ENCODE peak calls at places on chromosomes 1 and 21, in ten cellular contexts. P is GM12878, A is transverse colon, U is stomach, N is esophagus muscularis mucosa, Y is H1, V is suprapubic skin, R is sigmoid colon, J is K562, X is HepG2. K is an unnamed sample.
A peak's percentile ranks its signal among the peaks of the same experiment; 100 is the strongest.

GRCh38 chr1:229440821-229441537 is 7.1 kb upstream of the ACTA1 start:
- DNase-seq in P (peak; percentile 88), A (no peak), U (no peak), N (no peak), Y (no peak), V (no peak), R (no peak), J (no peak), X (no peak), K (no peak)

GRCh38 chr21:16522512-16522911 is 792.7 kb downstream of the USP25 start:
- DNase-seq in P (no peak), A (no peak), U (no peak), N (no peak), Y (no peak), V (no peak), R (no peak), J (no peak), X (no peak), K (no peak)

GRCh38 chr1:88302843-88303486 is 381.1 kb upstream of the PKN2 start:
- DNase-seq in P (no peak), A (no peak), U (no peak), N (no peak), Y (no peak), V (no peak), R (no peak), J (no peak), X (peak; percentile 8), K (no peak)

GRCh38 chr1:31617218-31617916 is at the start of gene HCRTR1:
- DNase-seq in P (no peak), A (no peak), U (no peak), N (no peak), Y (no peak), V (peak; percentile 70), R (no peak), J (no peak), X (no peak), K (peak; percentile 72)

GRCh38 chr1:61631436-61631835 is 93.5 kb downstream of the TM2D1 start:
- DNase-seq in P (no peak), A (no peak), U (no peak), N (no peak), Y (no peak), V (no peak), R (no peak), J (no peak), X (no peak), K (no peak)

GRCh38 chr1:64404202-64404601 is 65.7 kb upstream of the CACHD1 start:
- DNase-seq in P (no peak), A (no peak), U (no peak), N (no peak), Y (no peak), V (no peak), R (no peak), J (no peak), X (no peak), K (no peak)

GRCh38 chr1:181043025-181043880 is 9.5 kb downstream of the MR1 start:
- DNase-seq in P (no peak), A (peak; percentile 62), U (no peak), N (no peak), Y (no peak), V (no peak), R (no peak), J (peak; percentile 35), X (peak; percentile 74), K (no peak)

GRCh38 chr1:164707868-164708331 is 148.9 kb downstream of the PBX1 start:
- DNase-seq in P (no peak), A (no peak), U (peak; percentile 29), N (no peak), Y (no peak), V (no peak), R (peak; percentile 79), J (peak; percentile 16), X (no peak), K (no peak)

GRCh38 chr1:222769181-222769580 is 32.2 kb downstream of the FAM177B start:
- DNase-seq in P (no peak), A (no peak), U (no peak), N (no peak), Y (no peak), V (no peak), R (no peak), J (peak; percentile 32), X (no peak), K (no peak)

GRCh38 chr21:17925900-17926299 is 106.7 kb upstream of the C21orf91 start:
- DNase-seq in P (no peak), A (no peak), U (no peak), N (no peak), Y (no peak), V (no peak), R (no peak), J (peak; percentile 12), X (peak; percentile 20), K (no peak)

GRCh38 chr1:198643827-198644226 is 5.0 kb downstream of the PTPRC start:
- DNase-seq in P (no peak), A (no peak), U (no peak), N (no peak), Y (no peak), V (no peak), R (no peak), J (no peak), X (no peak), K (no peak)

GRCh38 chr1:82506970-82507369 is 706.2 kb downstream of the ADGRL2 start:
- DNase-seq in P (no peak), A (no peak), U (no peak), N (no peak), Y (no peak), V (no peak), R (no peak), J (no peak), X (no peak), K (no peak)

GRCh38 chr1:225880210-225880584 is 2.0 kb downstream of the TMEM63A start:
- DNase-seq in P (no peak), A (peak; percentile 54), U (no peak), N (no peak), Y (no peak), V (no peak), R (no peak), J (no peak), X (no peak), K (no peak)
- TF ChIP-seq POLR2A in P (no peak), A (no peak), U (no peak), N (no peak), Y (no peak), V (no peak), R (no peak), J (no peak), X (no peak), K (no peak)

GRCh38 chr1:205284420-205285144 is 37.0 kb downstream of the NUAK2 start:
- DNase-seq in P (no peak), A (peak; percentile 85), U (peak; percentile 72), N (peak; percentile 95), Y (peak; percentile 73), V (peak; percentile 94), R (peak; percentile 95), J (peak; percentile 93), X (peak; percentile 97), K (no peak)
- TF ChIP-seq POLR2AphosphoS5 in P (no peak), A (no peak), U (no peak), N (peak; percentile 36), Y (no peak), V (no peak), R (no peak), J (no peak), X (no peak), K (peak; percentile 43)

DNA sequence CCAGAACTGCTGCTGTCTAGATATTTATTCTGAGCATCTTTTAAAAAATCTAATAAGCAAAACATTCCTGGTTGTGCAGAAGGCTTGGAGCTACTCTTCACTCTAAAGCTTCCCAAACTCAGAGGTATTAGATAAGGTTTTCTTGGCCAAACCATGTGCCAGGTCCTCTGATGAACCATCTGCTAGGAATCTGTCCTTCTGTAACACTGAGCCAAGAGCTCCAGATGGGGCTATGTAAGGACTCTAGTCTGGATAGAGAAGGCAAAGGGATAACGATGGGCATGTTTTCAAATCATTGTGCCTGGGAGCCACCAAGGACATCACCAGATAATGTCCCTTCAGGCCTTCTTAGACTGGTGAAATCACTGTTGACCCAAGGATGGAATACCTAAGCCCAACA is 410.7 kb downstream of the NTNG1 start:
- DNase-seq in P (no peak), A (no peak), U (no peak), N (no peak), Y (no peak), V (no peak), R (no peak), J (no peak), X (no peak), K (no peak)
- TF ChIP-seq EP300 in P (no peak), A (no peak), U (no peak), N (no peak), Y (no peak), V (no peak), R (no peak), J (no peak), X (no peak), K (no peak)

GRCh38 chr1:159922499-159923202 is 2.7 kb downstream of the TAGLN2 start:
- DNase-seq in P (no peak), A (peak; percentile 66), U (peak; percentile 51), N (no peak), Y (no peak), V (no peak), R (peak; percentile 75), J (peak; percentile 39), X (no peak), K (peak; percentile 87)

GRCh38 chr1:159921700-159922498 is 3.4 kb downstream of the TAGLN2 start:
- DNase-seq in P (no peak), A (peak; percentile 41), U (no peak), N (no peak), Y (no peak), V (no peak), R (no peak), J (peak; percentile 83), X (no peak), K (no peak)

GRCh38 chr1:159924025-159924790 is 1.1 kb downstream of the TAGLN2 start:
- DNase-seq in P (no peak), A (peak; percentile 90), U (peak; percentile 85), N (peak; percentile 97), Y (no peak), V (peak; percentile 96), R (peak; percentile 96), J (peak; percentile 93), X (peak; percentile 24), K (peak; percentile 97)

GRCh38 chr1:159924791-159925712 is at the start of gene TAGLN2:
- DNase-seq in P (peak; percentile 60), A (peak; percentile 95), U (peak; percentile 93), N (peak; percentile 98), Y (peak; percentile 92), V (peak; percentile 97), R (peak; percentile 96), J (peak; percentile 95), X (peak; percentile 65), K (peak; percentile 94)

DNA sequence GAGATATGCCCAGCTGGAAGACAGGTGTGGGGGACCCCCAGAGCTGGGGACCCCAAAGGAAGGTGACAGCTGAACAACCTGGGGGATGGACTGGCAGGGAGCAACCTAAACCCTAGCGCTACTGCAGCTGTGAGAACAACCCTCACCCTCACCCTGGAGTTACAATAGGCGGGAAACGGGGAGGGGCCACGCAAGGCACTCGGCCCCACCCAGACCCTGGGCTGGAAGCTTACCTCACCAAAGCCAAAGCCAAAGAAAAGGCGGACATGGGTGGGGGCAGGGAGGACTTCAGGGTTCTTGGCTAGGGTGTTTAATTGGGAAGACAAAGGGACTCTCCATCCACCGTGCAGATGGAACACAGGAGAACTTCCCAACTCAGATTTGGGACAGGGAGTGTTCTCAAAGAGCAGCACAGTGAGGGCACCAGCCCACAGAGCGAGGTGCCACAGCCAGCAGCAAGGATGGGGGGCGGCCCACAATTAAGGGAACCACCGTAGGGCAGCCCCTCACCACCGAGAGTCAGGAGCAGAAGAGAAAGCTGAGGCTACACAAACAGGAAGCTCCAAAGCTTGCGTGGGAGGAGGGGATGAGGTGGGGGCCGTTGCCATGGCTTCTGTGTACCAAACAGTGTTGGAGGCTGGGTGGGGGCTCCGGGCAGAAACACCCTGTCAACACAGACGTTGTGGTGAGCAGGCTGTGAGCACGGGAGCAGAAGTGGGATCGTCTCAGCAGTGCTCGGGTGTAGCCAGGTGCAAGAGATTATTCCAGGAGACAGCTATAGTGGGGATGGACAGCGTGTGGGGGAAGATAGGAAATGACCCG is 1.9 kb downstream of the TAGLN2 start:
- DNase-seq in P (peak; percentile 68), A (peak; percentile 92), U (peak; percentile 89), N (peak; percentile 96), Y (peak; percentile 61), V (peak; percentile 95), R (peak; percentile 91), J (peak; percentile 90), X (peak; percentile 50), K (peak; percentile 88)
- TF ChIP-seq POLR2A in P (peak; percentile 77), A (peak; percentile 86), U (no peak), N (no peak), Y (no peak), V (peak; percentile 79), R (no peak), J (peak; percentile 66), X (no peak), K (peak; percentile 90)

K was measured in upper lobe of left lung.